ENCODE peak calls at places on chromosomes 11 and 22, in five cellular contexts. P, K, I, D and H are unnamed samples.

GRCh38 chr11:66221726-66222236 is 46.7 kb upstream of the RAB1B start:
- DNase-seq in I (no peak), K (no peak), D (no peak), P (no peak), H (no peak)

GRCh38 chr11:107591446-107592236 is 694 bp downstream of the ELMOD1 start:
- DNase-seq in I (no peak), D (peak), P (no peak), K (no peak), H (peak)

GRCh38 chr11:86519064-86519911 is 144.6 kb downstream of the CCDC81 start:
- DNase-seq in D (no peak), I (no peak), P (no peak), K (no peak), H (no peak)

GRCh38 chr22:40628354-40629042 is 8.0 kb downstream of the MRTFA start:
- DNase-seq in P (no peak), I (no peak), D (peak), K (no peak), H (no peak)

GRCh38 chr22:48746789-48747425 is 1080.8 kb downstream of the BRD1 start:
- DNase-seq in K (no peak), I (no peak), P (no peak), D (no peak), H (no peak)

GRCh38 chr11:45062115-45062514 is 84.3 kb upstream of the PRDM11 start:
- DNase-seq in I (no peak), D (no peak), K (no peak), P (no peak), H (no peak)

GRCh38 chr11:73403541-73403940 is 27.3 kb downstream of the RELT start:
- DNase-seq in I (no peak), P (no peak), D (no peak), K (no peak), H (no peak)

GRCh38 chr22:49531533-49531895 is 296.2 kb downstream of the BRD1 start:
- DNase-seq in I (no peak), K (no peak), P (no peak), D (no peak), H (no peak)

GRCh38 chr11:65826972-65827773 is 6.6 kb upstream of the SNX32 start:
- DNase-seq in P (no peak), D (no peak), I (no peak), K (no peak), H (no peak)

GRCh38 chr11:83374311-83374710 is 88.1 kb upstream of the CCDC90B start:
- DNase-seq in K (no peak), P (no peak), D (no peak), I (no peak), H (no peak)

GRCh38 chr11:61480936-61481335 is 27.6 kb upstream of the LRRC10B start:
- DNase-seq in K (no peak), I (no peak), D (no peak), P (no peak), H (no peak)

GRCh38 chr11:47768090-47768620 is 1.0 kb upstream of the FNBP4 start:
- DNase-seq in K (no peak), I (peak), D (no peak), P (peak), H (peak)

GRCh38 chr11:108664730-108665525 is at the start of gene DDX10:
- DNase-seq in P (peak), D (peak), I (peak), K (peak), H (peak)

GRCh38 chr22:25388866-25389540 is 169.6 kb downstream of the CRYBB2 start:
- DNase-seq in D (no peak), P (no peak), K (no peak), I (no peak), H (no peak)

GRCh38 chr11:118353084-118353710 is 6.2 kb upstream of the UBE4A start:
- DNase-seq in I (no peak), P (no peak), D (no peak), K (no peak), H (no peak)

GRCh38 chr11:85627332-85627997 is at the start of gene DLG2:
- DNase-seq in P (no peak), K (no peak), D (no peak), I (no peak), H (no peak)

GRCh38 chr11:12101318-12101717 is 9.1 kb upstream of the MICAL2 start:
- DNase-seq in P (no peak), D (no peak), K (no peak), I (no peak), H (no peak)

GRCh38 chr22:48718818-48719500 is 1108.7 kb downstream of the BRD1 start:
- DNase-seq in I (no peak), P (no peak), D (no peak), K (no peak), H (no peak)

GRCh38 chr11:61834278-61835004 is 6.3 kb downstream of the FADS2 start:
- DNase-seq in P (no peak), I (no peak), D (no peak), K (peak), H (no peak)

GRCh38 chr11:70129051-70129592 is 51.0 kb downstream of the ANO1 start:
- DNase-seq in P (no peak), D (no peak), I (no peak), K (no peak), H (no peak)

GRCh38 chr11:3173795-3174194 is 8.7 kb upstream of the OSBPL5 start:
- DNase-seq in D (no peak), K (no peak), I (no peak), P (no peak), H (no peak)

GRCh38 chr22:20021196-20022181 is 579 bp downstream of the TANGO2 start:
- DNase-seq in D (no peak), I (no peak), K (peak), P (no peak), H (no peak)

GRCh38 chr11:47778878-47779483 is 11.8 kb upstream of the FNBP4 start:
- DNase-seq in D (no peak), P (no peak), K (no peak), I (no peak), H (no peak)